ENCODE peak calls at places on chromosomes 3 and 15, in six cellular contexts. One of them, this sample, is unnamed.
A peak's percentile ranks its signal among the peaks of the same experiment; 100 is the strongest.

GRCh38 chr3:58952128-58952917 is 97.5 kb downstream of the CFAP20DC start:
- DNase-seq in pulmonary artery endothelial cell: no peak
- DNase-seq in aorta: no peak
- DNase-seq in ELR: no peak
- DNase-seq in hepatic stellate cell: no peak
- DNase-seq in activated CD4-positive, alpha-beta T cell treated with anti-CD3 and anti-CD28 coated beads for 48 hours: no peak
- DNase-seq in this sample: no peak

GRCh38 chr15:94327356-94327936 is 96.1 kb downstream of the MCTP2 start:
- DNase-seq in pulmonary artery endothelial cell: no peak
- DNase-seq in aorta: no peak
- DNase-seq in ELR: peak; percentile 19
- DNase-seq in hepatic stellate cell: peak; percentile 22
- DNase-seq in activated CD4-positive, alpha-beta T cell treated with anti-CD3 and anti-CD28 coated beads for 48 hours: no peak
- DNase-seq in this sample: peak; percentile 25

GRCh38 chr3:126135398-126136076 is 44.8 kb downstream of the ALDH1L1 start:
- DNase-seq in pulmonary artery endothelial cell: no peak
- DNase-seq in aorta: peak; percentile 29
- DNase-seq in ELR: no peak
- DNase-seq in hepatic stellate cell: no peak
- DNase-seq in activated CD4-positive, alpha-beta T cell treated with anti-CD3 and anti-CD28 coated beads for 48 hours: peak; percentile 1
- DNase-seq in this sample: no peak

GRCh38 chr3:156665296-156665695 is 9.1 kb upstream of the TIPARP start:
- DNase-seq in pulmonary artery endothelial cell: no peak
- DNase-seq in aorta: no peak
- DNase-seq in ELR: peak; percentile 74
- DNase-seq in hepatic stellate cell: peak; percentile 34
- DNase-seq in activated CD4-positive, alpha-beta T cell treated with anti-CD3 and anti-CD28 coated beads for 48 hours: no peak
- DNase-seq in this sample: peak; percentile 80

GRCh38 chr15:70421197-70421482 is 323.4 kb upstream of the TLE3 start:
- DNase-seq in pulmonary artery endothelial cell: no peak
- DNase-seq in aorta: no peak
- DNase-seq in ELR: no peak
- DNase-seq in hepatic stellate cell: no peak
- DNase-seq in activated CD4-positive, alpha-beta T cell treated with anti-CD3 and anti-CD28 coated beads for 48 hours: no peak
- DNase-seq in this sample: no peak

GRCh38 chr3:171132873-171133272 is 106.4 kb upstream of the SLC2A2 start:
- DNase-seq in pulmonary artery endothelial cell: no peak
- DNase-seq in aorta: no peak
- DNase-seq in ELR: peak; percentile 91
- DNase-seq in hepatic stellate cell: peak; percentile 64
- DNase-seq in activated CD4-positive, alpha-beta T cell treated with anti-CD3 and anti-CD28 coated beads for 48 hours: no peak
- DNase-seq in this sample: no peak

GRCh38 chr15:81351651-81352050 is 22.4 kb downstream of the TMC3 start:
- DNase-seq in pulmonary artery endothelial cell: no peak
- DNase-seq in aorta: no peak
- DNase-seq in ELR: no peak
- DNase-seq in hepatic stellate cell: no peak
- DNase-seq in activated CD4-positive, alpha-beta T cell treated with anti-CD3 and anti-CD28 coated beads for 48 hours: no peak
- DNase-seq in this sample: no peak

GRCh38 chr3:124409650-124410275 is 320.5 kb upstream of the UMPS start:
- DNase-seq in pulmonary artery endothelial cell: no peak
- DNase-seq in aorta: no peak
- DNase-seq in ELR: peak; percentile 71
- DNase-seq in hepatic stellate cell: peak; percentile 6
- DNase-seq in activated CD4-positive, alpha-beta T cell treated with anti-CD3 and anti-CD28 coated beads for 48 hours: no peak
- DNase-seq in this sample: no peak

GRCh38 chr3:163491714-163492113 is 1586.6 kb downstream of the SI start:
- DNase-seq in pulmonary artery endothelial cell: no peak
- DNase-seq in aorta: no peak
- DNase-seq in ELR: no peak
- DNase-seq in hepatic stellate cell: no peak
- DNase-seq in activated CD4-positive, alpha-beta T cell treated with anti-CD3 and anti-CD28 coated beads for 48 hours: no peak
- DNase-seq in this sample: no peak

GRCh38 chr3:159779883-159780282 is 208.8 kb upstream of the IL12A start:
- DNase-seq in pulmonary artery endothelial cell: no peak
- DNase-seq in aorta: no peak
- DNase-seq in ELR: peak; percentile 52
- DNase-seq in hepatic stellate cell: no peak
- DNase-seq in activated CD4-positive, alpha-beta T cell treated with anti-CD3 and anti-CD28 coated beads for 48 hours: no peak
- DNase-seq in this sample: no peak

GRCh38 chr15:64893481-64894394 is 18.0 kb upstream of the ANKDD1A start:
- DNase-seq in pulmonary artery endothelial cell: peak; percentile 91
- DNase-seq in aorta: peak; percentile 96
- DNase-seq in ELR: peak; percentile 93
- DNase-seq in hepatic stellate cell: peak; percentile 86
- DNase-seq in activated CD4-positive, alpha-beta T cell treated with anti-CD3 and anti-CD28 coated beads for 48 hours: peak; percentile 99
- DNase-seq in this sample: peak; percentile 99

This sample was measured in MV-4-11.